ENCODE peak calls at places on chromosome 7, in nine cellular contexts. One of them, this sample, is unnamed.
A peak's percentile ranks its signal among the peaks of the same experiment; 100 is the strongest.

GRCh38 chr7:85160223-85160622 is 26.6 kb downstream of the SEMA3D start:
- DNase-seq in HT-29: no peak
- DNase-seq in NCI-H1092: no peak
- DNase-seq in HS-5: no peak
- DNase-seq in activated naive CD4-positive, alpha-beta T cell treated with Interleukin-2 at 50 U/mL for 16 hours: no peak
- DNase-seq in stimulated activated CD4-positive, alpha-beta T cell treated with anti-CD3 and anti-CD28 coated beads, Interleukin-15, amount 100 ng/mL, for 24 hours: peak; percentile 16
- DNase-seq in Daoy: peak; percentile 49
- DNase-seq in lower lobe of right lung: no peak
- DNase-seq in mesendoderm: no peak
- DNase-seq in this sample: no peak

GRCh38 chr7:23294549-23295400 is 4.4 kb upstream of the MALSU1 start:
- DNase-seq in HT-29: no peak
- DNase-seq in NCI-H1092: no peak
- DNase-seq in HS-5: no peak
- DNase-seq in activated naive CD4-positive, alpha-beta T cell treated with Interleukin-2 at 50 U/mL for 16 hours: no peak
- DNase-seq in stimulated activated CD4-positive, alpha-beta T cell treated with anti-CD3 and anti-CD28 coated beads, Interleukin-15, amount 100 ng/mL, for 24 hours: no peak
- DNase-seq in Daoy: no peak
- DNase-seq in lower lobe of right lung: no peak
- DNase-seq in mesendoderm: peak; percentile 31
- DNase-seq in this sample: peak; percentile 64

GRCh38 chr7:140998715-140999114 is 16.0 kb downstream of the MRPS33 start:
- DNase-seq in HT-29: no peak
- DNase-seq in NCI-H1092: no peak
- DNase-seq in HS-5: no peak
- DNase-seq in activated naive CD4-positive, alpha-beta T cell treated with Interleukin-2 at 50 U/mL for 16 hours: no peak
- DNase-seq in stimulated activated CD4-positive, alpha-beta T cell treated with anti-CD3 and anti-CD28 coated beads, Interleukin-15, amount 100 ng/mL, for 24 hours: no peak
- DNase-seq in Daoy: no peak
- DNase-seq in lower lobe of right lung: no peak
- DNase-seq in mesendoderm: no peak
- DNase-seq in this sample: no peak

GRCh38 chr7:128755816-128756476 is 16.8 kb downstream of the CALU start:
- DNase-seq in HT-29: no peak
- DNase-seq in NCI-H1092: peak; percentile 70
- DNase-seq in HS-5: peak; percentile 80
- DNase-seq in activated naive CD4-positive, alpha-beta T cell treated with Interleukin-2 at 50 U/mL for 16 hours: no peak
- DNase-seq in stimulated activated CD4-positive, alpha-beta T cell treated with anti-CD3 and anti-CD28 coated beads, Interleukin-15, amount 100 ng/mL, for 24 hours: no peak
- DNase-seq in Daoy: no peak
- DNase-seq in lower lobe of right lung: no peak
- DNase-seq in mesendoderm: no peak
- DNase-seq in this sample: no peak

GRCh38 chr7:35313575-35313974 is 59.7 kb upstream of the TBX20 start:
- DNase-seq in HT-29: no peak
- DNase-seq in NCI-H1092: no peak
- DNase-seq in HS-5: no peak
- DNase-seq in activated naive CD4-positive, alpha-beta T cell treated with Interleukin-2 at 50 U/mL for 16 hours: no peak
- DNase-seq in stimulated activated CD4-positive, alpha-beta T cell treated with anti-CD3 and anti-CD28 coated beads, Interleukin-15, amount 100 ng/mL, for 24 hours: no peak
- DNase-seq in Daoy: no peak
- DNase-seq in lower lobe of right lung: no peak
- DNase-seq in mesendoderm: no peak
- DNase-seq in this sample: no peak

GRCh38 chr7:44216521-44217030 is 15.8 kb downstream of the YKT6 start:
- DNase-seq in HT-29: no peak
- DNase-seq in NCI-H1092: no peak
- DNase-seq in HS-5: no peak
- DNase-seq in activated naive CD4-positive, alpha-beta T cell treated with Interleukin-2 at 50 U/mL for 16 hours: no peak
- DNase-seq in stimulated activated CD4-positive, alpha-beta T cell treated with anti-CD3 and anti-CD28 coated beads, Interleukin-15, amount 100 ng/mL, for 24 hours: no peak
- DNase-seq in Daoy: no peak
- DNase-seq in lower lobe of right lung: no peak
- DNase-seq in mesendoderm: no peak
- DNase-seq in this sample: no peak

GRCh38 chr7:77878500-77878899 is 79.9 kb downstream of the PHTF2 start:
- DNase-seq in HT-29: no peak
- DNase-seq in NCI-H1092: no peak
- DNase-seq in HS-5: no peak
- DNase-seq in activated naive CD4-positive, alpha-beta T cell treated with Interleukin-2 at 50 U/mL for 16 hours: no peak
- DNase-seq in stimulated activated CD4-positive, alpha-beta T cell treated with anti-CD3 and anti-CD28 coated beads, Interleukin-15, amount 100 ng/mL, for 24 hours: no peak
- DNase-seq in Daoy: no peak
- DNase-seq in lower lobe of right lung: no peak
- DNase-seq in mesendoderm: no peak
- DNase-seq in this sample: no peak

GRCh38 chr7:127189074-127189473 is 63.7 kb downstream of the GRM8 start:
- DNase-seq in HT-29: no peak
- DNase-seq in NCI-H1092: peak; percentile 5
- DNase-seq in HS-5: no peak
- DNase-seq in activated naive CD4-positive, alpha-beta T cell treated with Interleukin-2 at 50 U/mL for 16 hours: no peak
- DNase-seq in stimulated activated CD4-positive, alpha-beta T cell treated with anti-CD3 and anti-CD28 coated beads, Interleukin-15, amount 100 ng/mL, for 24 hours: no peak
- DNase-seq in Daoy: no peak
- DNase-seq in lower lobe of right lung: no peak
- DNase-seq in mesendoderm: peak; percentile 39
- DNase-seq in this sample: no peak

GRCh38 chr7:16982640-16983103 is 100.9 kb upstream of the AGR3 start:
- DNase-seq in HT-29: no peak
- DNase-seq in NCI-H1092: peak; percentile 26
- DNase-seq in HS-5: no peak
- DNase-seq in activated naive CD4-positive, alpha-beta T cell treated with Interleukin-2 at 50 U/mL for 16 hours: peak; percentile 12
- DNase-seq in stimulated activated CD4-positive, alpha-beta T cell treated with anti-CD3 and anti-CD28 coated beads, Interleukin-15, amount 100 ng/mL, for 24 hours: peak; percentile 14
- DNase-seq in Daoy: peak; percentile 53
- DNase-seq in lower lobe of right lung: no peak
- DNase-seq in mesendoderm: peak; percentile 57
- DNase-seq in this sample: no peak

GRCh38 chr7:130907439-130907838 is 173.4 kb upstream of the KLF14 start:
- DNase-seq in HT-29: peak; percentile 47
- DNase-seq in NCI-H1092: no peak
- DNase-seq in HS-5: no peak
- DNase-seq in activated naive CD4-positive, alpha-beta T cell treated with Interleukin-2 at 50 U/mL for 16 hours: no peak
- DNase-seq in stimulated activated CD4-positive, alpha-beta T cell treated with anti-CD3 and anti-CD28 coated beads, Interleukin-15, amount 100 ng/mL, for 24 hours: no peak
- DNase-seq in Daoy: no peak
- DNase-seq in lower lobe of right lung: no peak
- DNase-seq in mesendoderm: no peak
- DNase-seq in this sample: no peak

GRCh38 chr7:30659312-30659711 is 22.9 kb downstream of the CRHR2 start:
- DNase-seq in HT-29: no peak
- DNase-seq in NCI-H1092: no peak
- DNase-seq in HS-5: no peak
- DNase-seq in activated naive CD4-positive, alpha-beta T cell treated with Interleukin-2 at 50 U/mL for 16 hours: no peak
- DNase-seq in stimulated activated CD4-positive, alpha-beta T cell treated with anti-CD3 and anti-CD28 coated beads, Interleukin-15, amount 100 ng/mL, for 24 hours: no peak
- DNase-seq in Daoy: peak; percentile 75
- DNase-seq in lower lobe of right lung: no peak
- DNase-seq in mesendoderm: no peak
- DNase-seq in this sample: no peak